ENCODE peak calls at places on chromosome 3, in eight cellular contexts. B is activated naive CD8-positive, alpha-beta T cell treated with anti-CD3 and anti-CD28 coated beads, Interleukin-2, amount 50 U/mL, for 24 hours; R is fibroblast of pulmonary artery; V is GDM1; I is T follicular helper cell; O is Peyer's patch; A is mucosa of descending colon; P is NCI-H345. H is an unnamed sample.

GRCh38 chr3:84600703-84601225 is 358.0 kb upstream of the CADM2 start:
- DNase-seq in B (no peak), R (no peak), V (no peak), I (no peak), O (no peak), A (no peak), P (no peak), H (no peak)

GRCh38 chr3:169295126-169295525 is 368.4 kb downstream of the MECOM start:
- DNase-seq in B (no peak), R (peak; percentile 69), V (no peak), I (no peak), O (no peak), A (peak; percentile 63), P (no peak), H (no peak)

GRCh38 chr3:31505353-31506048 is 27.2 kb upstream of the STT3B start:
- DNase-seq in B (no peak), R (no peak), V (no peak), I (no peak), O (no peak), A (no peak), P (no peak), H (no peak)

GRCh38 chr3:17456036-17456435 is 286.4 kb downstream of the TBC1D5 start:
- DNase-seq in B (no peak), R (no peak), V (no peak), I (no peak), O (no peak), A (no peak), P (no peak), H (no peak)

GRCh38 chr3:4999626-5000184 is 20.5 kb downstream of the BHLHE40 start:
- DNase-seq in B (no peak), R (no peak), V (no peak), I (no peak), O (no peak), A (no peak), P (peak; percentile 26), H (no peak)

GRCh38 chr3:124981472-124981871 is 46.9 kb upstream of the MUC13 start:
- DNase-seq in B (no peak), R (no peak), V (no peak), I (no peak), O (no peak), A (no peak), P (no peak), H (no peak)

GRCh38 chr3:109081746-109082510 is 36.0 kb downstream of the MORC1 start:
- DNase-seq in B (peak; percentile 18), R (peak; percentile 63), V (no peak), I (no peak), O (no peak), A (peak; percentile 58), P (no peak), H (no peak)

GRCh38 chr3:52450489-52451236 is 3.2 kb downstream of the TNNC1 start:
- DNase-seq in B (no peak), R (no peak), V (no peak), I (no peak), O (no peak), A (no peak), P (no peak), H (no peak)

GRCh38 chr3:123262868-123263267 is 61.1 kb downstream of the SEC22A start:
- DNase-seq in B (no peak), R (no peak), V (no peak), I (no peak), O (no peak), A (no peak), P (no peak), H (no peak)

GRCh38 chr3:140376136-140376889 is 301.6 kb upstream of the TRIM42 start:
- DNase-seq in B (no peak), R (no peak), V (no peak), I (no peak), O (no peak), A (no peak), P (no peak), H (no peak)

GRCh38 chr3:84175449-84175848 is 783.3 kb upstream of the CADM2 start:
- DNase-seq in B (no peak), R (no peak), V (no peak), I (no peak), O (no peak), A (no peak), P (no peak), H (no peak)

GRCh38 chr3:157163554-157163953 is 3.6 kb upstream of the CCNL1 start:
- DNase-seq in B (no peak), R (no peak), V (no peak), I (no peak), O (no peak), A (no peak), P (no peak), H (no peak)

GRCh38 chr3:33131328-33132018 is 17.7 kb downstream of the CRTAP start:
- DNase-seq in B (peak; percentile 12), R (peak; percentile 84), V (peak; percentile 51), I (no peak), O (peak; percentile 33), A (peak; percentile 68), P (peak; percentile 59), H (peak; percentile 10)

GRCh38 chr3:119338749-119339148 is 44.6 kb downstream of the ARHGAP31 start:
- DNase-seq in B (no peak), R (no peak), V (no peak), I (no peak), O (no peak), A (no peak), P (no peak), H (no peak)

GRCh38 chr3:54134713-54135112 is 12.4 kb downstream of the CACNA2D3 start:
- DNase-seq in B (no peak), R (no peak), V (no peak), I (no peak), O (no peak), A (no peak), P (no peak), H (no peak)

GRCh38 chr3:13042127-13042931 is 30.9 kb downstream of the IQSEC1 start:
- DNase-seq in B (no peak), R (no peak), V (no peak), I (no peak), O (no peak), A (no peak), P (no peak), H (no peak)

GRCh38 chr3:38190481-38190881 is 25.1 kb downstream of the OXSR1 start:
- DNase-seq in B (no peak), R (no peak), V (no peak), I (no peak), O (no peak), A (no peak), P (no peak), H (no peak)

GRCh38 chr3:51958603-51959521 is 3.7 kb downstream of the GPR62 start:
- DNase-seq in B (no peak), R (no peak), V (no peak), I (no peak), O (no peak), A (no peak), P (no peak), H (no peak)

GRCh38 chr3:187989458-187990153 is 164.4 kb upstream of the LPP start:
- DNase-seq in B (no peak), R (no peak), V (no peak), I (no peak), O (no peak), A (no peak), P (peak; percentile 91), H (no peak)

GRCh38 chr3:126900859-126901540 is 81.9 kb upstream of the PLXNA1 start:
- DNase-seq in B (no peak), R (no peak), V (no peak), I (no peak), O (no peak), A (no peak), P (no peak), H (no peak)

GRCh38 chr3:30658328-30659052 is 52.1 kb downstream of the TGFBR2 start:
- DNase-seq in B (peak; percentile 65), R (peak; percentile 73), V (peak; percentile 37), I (peak; percentile 35), O (peak; percentile 64), A (peak; percentile 35), P (no peak), H (peak; percentile 76)

GRCh38 chr3:52153389-52154096 is 680 bp downstream of the POC1A start:
- DNase-seq in B (peak; percentile 11), R (no peak), V (no peak), I (no peak), O (no peak), A (peak; percentile 76), P (peak; percentile 74), H (peak; percentile 17)

GRCh38 chr3:158792709-158793108 is 9.1 kb upstream of the MFSD1 start:
- DNase-seq in B (no peak), R (peak; percentile 92), V (no peak), I (no peak), O (no peak), A (no peak), P (no peak), H (no peak)

GRCh38 chr3:32994045-32994444 is 42.6 kb downstream of the CCR4 start:
- DNase-seq in B (no peak), R (no peak), V (no peak), I (no peak), O (no peak), A (no peak), P (no peak), H (no peak)

GRCh38 chr3:134078169-134078821 is 48.6 kb upstream of the SLCO2A1 start:
- DNase-seq in B (no peak), R (no peak), V (no peak), I (no peak), O (no peak), A (no peak), P (no peak), H (no peak)

GRCh38 chr3:123692041-123692440 is 107.2 kb upstream of the HACD2 start:
- DNase-seq in B (no peak), R (peak; percentile 37), V (no peak), I (no peak), O (no peak), A (no peak), P (no peak), H (no peak)